ENCODE peak calls at places on chromosomes 13 and 19, in five cellular contexts. R is A673, A is fibroblast of the conjunctiva, U is left lung, X is endothelial cell of umbilical vein. G is an unnamed sample.

GRCh38 chr13:78121459-78122348 is 203.1 kb upstream of the EDNRB start:
- DNase-seq in R (peak; percentile 84), A (peak; percentile 51), U (no peak), X (peak; percentile 82), G (no peak)

GRCh38 chr13:100630564-100630963 is 42.0 kb upstream of the GGACT start:
- DNase-seq in R (peak; percentile 85), A (no peak), U (no peak), X (peak; percentile 40), G (no peak)

GRCh38 chr13:99214232-99214631 is 13.6 kb downstream of the UBAC2 start:
- DNase-seq in R (no peak), A (no peak), U (no peak), X (no peak), G (no peak)

GRCh38 chr13:31896427-31896826 is 135.1 kb upstream of the FRY start:
- DNase-seq in R (peak; percentile 27), A (peak; percentile 51), U (no peak), X (no peak), G (no peak)

GRCh38 chr13:110359840-110360301 is 52.8 kb downstream of the COL4A2 start:
- DNase-seq in R (peak; percentile 56), A (no peak), U (no peak), X (no peak), G (no peak)

GRCh38 chr19:58154679-58155648 is 4.4 kb upstream of the ZNF329 start:
- DNase-seq in R (peak; percentile 96), A (peak; percentile 84), U (peak; percentile 99), X (peak; percentile 93), G (peak; percentile 92)

GRCh38 chr19:48997972-48998371 is 4.3 kb downstream of the RUVBL2 start:
- DNase-seq in R (peak; percentile 67), A (peak; percentile 24), U (no peak), X (peak; percentile 47), G (no peak)

GRCh38 chr19:35901055-35901644 is 810 bp upstream of the NFKBID start:
- DNase-seq in R (no peak), A (no peak), U (peak; percentile 62), X (no peak), G (no peak)

GRCh38 chr19:33430674-33431277 is 57.3 kb downstream of the CEBPG start:
- DNase-seq in R (peak; percentile 81), A (peak; percentile 22), U (peak; percentile 85), X (peak; percentile 65), G (peak; percentile 42)